ENCODE peak calls at places on chromosomes 5 and 9, in five cellular contexts. M is HCT116, Z is MM.1S, K is GM23248, P is SK-N-SH. D is an unnamed sample.
A peak's percentile ranks its signal among the peaks of the same experiment; 100 is the strongest.

GRCh38 chr9:127122176-127123151 is at the start of gene ANGPTL2:
- DNase-seq in M (no peak), Z (no peak), K (peak; percentile 95), P (peak; percentile 94), D (peak; percentile 97)

GRCh38 chr5:139414601-139415121 is 10.8 kb upstream of the SPATA24 start:
- DNase-seq in M (no peak), Z (peak; percentile 88), K (no peak), P (no peak), D (no peak)

GRCh38 chr5:15598294-15598902 is 98.4 kb downstream of the FBXL7 start:
- DNase-seq in M (no peak), Z (peak; percentile 35), K (peak; percentile 20), P (no peak), D (peak; percentile 54)

GRCh38 chr5:135242496-135243193 is 156.4 kb downstream of the MACROH2A1 start:
- DNase-seq in M (no peak), Z (no peak), K (peak; percentile 77), P (no peak), D (no peak)

GRCh38 chr9:98801969-98802371 is 5.5 kb upstream of the GALNT12 start:
- DNase-seq in M (no peak), Z (no peak), K (peak; percentile 51), P (no peak), D (no peak)

GRCh38 chr5:17229308-17229707 is 11.9 kb downstream of the BASP1 start:
- DNase-seq in M (no peak), Z (no peak), K (no peak), P (no peak), D (no peak)

GRCh38 chr9:130366888-130367550 is 77.7 kb upstream of the ASS1 start:
- DNase-seq in M (no peak), Z (no peak), K (no peak), P (no peak), D (no peak)

GRCh38 chr5:80686757-80687156 is 32.0 kb upstream of the DHFR start:
- DNase-seq in M (peak; percentile 2), Z (no peak), K (peak; percentile 46), P (no peak), D (no peak)

GRCh38 chr5:26940981-26941380 is 97.4 kb downstream of the CDH9 start:
- DNase-seq in M (no peak), Z (no peak), K (no peak), P (no peak), D (no peak)

GRCh38 chr5:159178978-159179377 is 30.4 kb downstream of the RNF145 start:
- DNase-seq in M (peak; percentile 75), Z (no peak), K (peak; percentile 99), P (no peak), D (no peak)

GRCh38 chr5:102911973-102912372 is 156.9 kb downstream of the PAM start:
- DNase-seq in M (peak; percentile 61), Z (no peak), K (peak; percentile 76), P (no peak), D (no peak)

GRCh38 chr5:111211341-111211740 is 12.8 kb upstream of the CAMK4 start:
- DNase-seq in M (no peak), Z (no peak), K (no peak), P (no peak), D (no peak)

GRCh38 chr9:20658677-20659473 is 25.2 kb upstream of the FOCAD start:
- DNase-seq in M (no peak), Z (no peak), K (peak; percentile 47), P (no peak), D (peak; percentile 30)

GRCh38 chr9:130036099-130036498 is 6.9 kb downstream of the FNBP1 start:
- DNase-seq in M (no peak), Z (no peak), K (peak; percentile 75), P (no peak), D (no peak)

DNA sequence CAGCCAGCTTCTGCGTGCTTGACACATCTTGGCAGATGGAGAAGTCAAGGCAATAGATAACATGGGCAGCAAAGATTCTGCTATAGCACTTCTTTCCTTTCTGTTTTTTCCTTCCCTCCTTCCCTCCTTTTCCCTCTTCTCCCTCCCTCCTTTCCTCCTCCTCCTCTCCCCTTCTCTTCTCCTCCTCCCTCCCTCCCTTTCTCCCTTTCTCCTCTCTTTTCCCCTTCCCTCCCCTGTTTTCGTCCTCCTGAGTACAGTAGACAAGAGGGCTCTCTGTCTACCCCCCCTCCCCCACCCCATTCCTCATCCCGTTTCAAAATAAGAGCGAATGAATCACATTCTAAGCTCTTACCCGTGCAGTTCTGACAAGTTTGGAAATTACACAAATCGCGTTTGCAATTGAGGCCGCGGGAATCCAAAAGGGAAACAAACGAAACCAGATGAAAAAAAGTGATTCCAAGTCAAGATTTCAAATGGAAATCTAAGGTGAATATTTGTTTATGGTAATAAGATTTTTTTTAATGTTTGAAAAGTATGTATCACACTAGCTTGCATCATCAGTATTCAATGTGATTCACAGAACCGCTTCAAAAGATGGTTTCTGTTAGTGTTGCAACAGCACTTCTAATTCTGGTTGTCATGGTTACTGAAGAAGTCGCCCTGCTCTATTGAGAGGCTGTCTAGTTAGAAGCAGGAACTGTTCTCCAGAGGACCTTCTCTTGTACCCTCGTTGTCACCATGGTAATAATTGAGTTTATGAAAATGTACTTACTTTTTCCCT is 1.3 kb downstream of the NIM1K start:
- DNase-seq in M (peak; percentile 3), Z (no peak), K (peak; percentile 99), P (peak; percentile 69), D (peak; percentile 56)
- TF ChIP-seq EZH2phosphoT487 in M (no peak), Z (no peak), K (no peak), P (no peak), D (no peak)

GRCh38 chr9:38067611-38067891 is 1.5 kb downstream of the SHB start:
- DNase-seq in M (no peak), Z (no peak), K (peak; percentile 61), P (peak; percentile 56), D (peak; percentile 55)

GRCh38 chr9:38066907-38067610 is 2.0 kb downstream of the SHB start:
- DNase-seq in M (no peak), Z (no peak), K (peak; percentile 63), P (no peak), D (peak; percentile 42)

GRCh38 chr9:38068616-38068865 is 486 bp downstream of the SHB start:
- DNase-seq in M (no peak), Z (peak; percentile 51), K (peak; percentile 82), P (peak; percentile 76), D (no peak)

GRCh38 chr9:38068866-38069628 is at the start of gene SHB:
- DNase-seq in M (no peak), Z (peak; percentile 81), K (peak; percentile 87), P (peak; percentile 95), D (peak; percentile 92)

GRCh38 chr9:38067892-38068615 is 973 bp downstream of the SHB start:
- DNase-seq in M (no peak), Z (no peak), K (peak; percentile 53), P (peak; percentile 64), D (peak; percentile 62)
- H3K9ac ChIP-seq in M (peak overlapping the region; percentile 93), Z (no peak overlapping the region), K (peak overlapping the region; percentile 95), P (peak overlapping the region; percentile 94), D (no peak overlapping the region)

DNA sequence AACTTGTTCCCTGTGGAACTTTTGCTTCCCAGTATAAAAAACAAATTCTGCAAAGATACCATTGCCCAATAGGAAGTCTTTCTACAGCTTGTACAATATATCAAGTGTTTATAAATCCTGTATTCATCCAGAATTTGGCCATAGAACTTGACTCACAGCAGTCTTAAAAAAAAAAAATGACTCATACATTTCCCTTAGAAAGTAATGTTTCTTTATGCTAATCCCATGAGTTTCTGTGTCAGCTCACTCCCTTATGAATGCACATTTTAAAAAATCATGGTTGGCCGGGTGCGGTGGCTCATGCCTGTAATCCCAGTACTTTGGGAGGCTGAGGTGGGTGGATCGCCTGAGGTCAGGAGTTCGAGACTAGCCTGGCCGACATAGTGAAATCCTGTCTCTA is 89.3 kb upstream of the DMRT1 start:
- DNase-seq in M (no peak), Z (no peak), K (peak; percentile 94), P (no peak), D (no peak)
- TF ChIP-seq EZH2phosphoT487 in M (no peak), Z (no peak), K (no peak), P (no peak), D (no peak)

DNA sequence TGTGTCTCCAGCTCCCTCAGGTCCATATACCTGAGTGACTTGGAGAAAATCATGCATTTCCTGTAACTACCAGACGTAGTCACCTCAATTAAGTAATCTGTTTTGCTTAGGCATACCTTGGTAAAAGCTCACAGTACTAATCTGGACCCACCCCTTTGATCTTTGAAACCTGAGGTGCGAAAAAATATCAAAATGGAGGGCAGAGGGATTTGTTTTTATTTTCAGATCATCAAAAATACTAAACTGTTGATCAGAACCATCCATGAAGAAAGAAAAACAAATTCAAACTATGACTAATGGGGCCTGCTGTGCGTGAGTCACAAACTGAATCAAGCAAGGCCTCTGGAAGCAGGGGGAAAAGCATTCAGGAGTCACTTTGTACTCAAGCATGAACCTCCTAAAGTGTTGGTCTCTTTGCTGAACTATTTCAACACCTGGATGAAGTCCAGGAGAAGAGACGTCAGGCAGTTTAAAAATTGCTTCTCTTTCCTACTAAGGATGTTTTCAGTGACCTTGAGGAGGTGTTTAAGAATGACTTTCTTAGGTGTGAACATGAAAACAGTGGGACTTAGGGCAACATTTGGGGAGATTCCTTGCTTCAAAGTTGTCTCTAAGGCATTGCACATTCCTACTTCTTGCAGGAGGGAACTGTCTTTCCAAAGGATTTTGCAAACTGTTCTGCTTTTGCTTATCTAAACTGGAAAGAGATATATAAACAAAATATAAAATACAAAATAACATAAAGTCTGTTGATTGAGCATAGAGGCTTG is 76.3 kb downstream of the MUSK start:
- DNase-seq in M (peak; percentile 96), Z (no peak), K (peak; percentile 97), P (no peak), D (no peak)
- H3K9ac ChIP-seq in M (peak overlapping the region; percentile 46), Z (no peak overlapping the region), K (peak overlapping the region; percentile 56), P (peak overlapping the region; percentile 49), D (no peak overlapping the region)

DNA sequence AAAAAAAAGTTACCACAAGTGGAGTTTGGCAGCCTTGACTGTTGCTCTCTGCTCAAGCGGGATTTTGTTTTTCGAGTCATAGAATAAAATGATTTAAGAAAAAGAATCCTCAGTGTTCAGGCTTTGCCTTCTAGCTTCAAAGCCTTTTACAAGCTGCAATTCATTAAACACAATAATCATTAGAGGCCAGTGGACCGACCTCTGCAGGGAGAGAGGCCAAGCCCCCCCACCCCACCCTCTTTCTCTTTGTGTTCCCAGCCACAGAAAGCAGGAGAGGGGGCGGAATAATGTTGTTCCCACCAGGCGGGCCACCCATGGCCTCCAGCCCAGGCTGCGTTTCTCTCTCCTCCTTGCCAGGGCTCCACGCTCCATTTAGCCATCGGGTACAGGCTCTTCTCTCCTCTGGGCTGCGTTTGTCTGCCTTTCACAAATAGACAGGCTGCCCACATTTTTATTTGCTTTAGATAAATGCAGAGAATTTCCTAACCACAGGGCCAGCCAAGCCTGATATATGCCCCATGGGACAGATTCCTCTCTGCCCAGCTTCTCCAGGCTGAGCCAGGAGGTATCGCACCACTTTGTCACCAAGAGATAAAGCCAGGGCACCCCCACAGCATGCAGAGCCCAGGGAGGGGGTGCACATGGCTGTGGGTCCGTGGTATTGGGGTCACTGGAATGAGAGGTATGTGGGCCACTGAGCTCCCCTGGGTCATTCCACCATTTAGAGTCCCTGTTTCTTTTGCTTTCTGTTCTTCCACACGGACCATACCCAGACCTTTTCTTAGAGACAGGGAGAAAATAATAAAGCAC is 318.8 kb downstream of the PIK3R1 start:
- DNase-seq in M (no peak), Z (no peak), K (peak; percentile 64), P (peak; percentile 52), D (peak; percentile 39)
- TF ChIP-seq EZH2phosphoT487 in M (no peak), Z (no peak), K (no peak), P (no peak), D (no peak)

DNA sequence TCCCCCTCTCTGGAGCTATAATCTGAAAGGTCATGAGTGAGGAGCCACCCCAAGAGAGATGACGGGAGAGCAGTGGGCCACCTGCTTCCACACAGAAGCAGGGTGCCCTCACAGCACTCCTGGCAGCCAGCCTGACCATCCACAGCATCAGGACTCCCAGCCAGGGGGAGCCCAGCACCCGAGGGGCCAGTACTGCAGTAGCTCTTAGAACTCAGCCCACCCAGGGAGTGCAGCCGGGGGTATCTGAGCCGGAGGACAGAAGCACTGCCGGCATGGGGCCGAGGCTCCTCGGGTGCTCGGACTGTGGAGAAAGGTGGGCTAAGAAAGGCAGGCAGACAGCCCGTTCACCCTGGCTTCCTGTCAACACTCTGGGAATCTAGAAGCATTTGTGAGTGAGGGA is 25.7 kb upstream of the ASPN start:
- DNase-seq in M (no peak), Z (no peak), K (no peak), P (peak; percentile 20), D (peak; percentile 13)
- H3K9ac ChIP-seq in M (no peak overlapping the region), Z (no peak overlapping the region), K (no peak overlapping the region), P (no peak overlapping the region), D (no peak overlapping the region)

D was measured in neural progenitor cell.